ENCODE peak calls at places on chromosomes 12 and 14, in ten cellular contexts. W, D, N, M, E, L, J, U, G and P are unnamed samples. For H3K36me3, the result is how much of the 10 kb centered on the place peaks cover.

GRCh38 chr12:67720383-67720856 is 71.9 kb downstream of the DYRK2 start:
- DNase-seq in W (no peak), D (peak), N (no peak), M (no peak), E (no peak), L (no peak), J (no peak), U (peak), G (peak), P (peak)

GRCh38 chr14:56487761-56488160 is 91.8 kb upstream of the TMEM260 start:
- DNase-seq in W (peak), D (peak), N (no peak), M (no peak), E (no peak), L (no peak), J (no peak), U (no peak), G (no peak), P (no peak)

GRCh38 chr12:47886471-47887240 is 18.1 kb downstream of the VDR start:
- DNase-seq in W (no peak), D (peak), N (no peak), M (no peak), E (no peak), L (no peak), J (no peak), U (no peak), G (no peak), P (no peak)

GRCh38 chr12:75724913-75725312 is 213.5 kb upstream of the KRR1 start:
- DNase-seq in W (no peak), D (peak), N (no peak), M (peak), E (no peak), L (no peak), J (no peak), U (no peak), G (peak), P (no peak)

GRCh38 chr12:21539797-21540196 is 13.7 kb downstream of the SPX start:
- DNase-seq in W (no peak), D (no peak), N (no peak), M (no peak), E (no peak), L (no peak), J (no peak), U (no peak), G (no peak), P (no peak)

GRCh38 chr12:76144253-76144564 is 59.7 kb upstream of the NAP1L1 start:
- DNase-seq in W (no peak), D (peak), N (no peak), M (no peak), E (no peak), L (no peak), J (no peak), U (no peak), G (no peak), P (no peak)

GRCh38 chr12:76075448-76075847 is 9.0 kb downstream of the NAP1L1 start:
- DNase-seq in W (no peak), D (no peak), N (no peak), M (no peak), E (no peak), L (no peak), J (no peak), U (no peak), G (no peak), P (no peak)

GRCh38 chr12:86194721-86195120 is 61.5 kb downstream of the MGAT4C start:
- DNase-seq in W (no peak), D (no peak), N (no peak), M (no peak), E (no peak), L (no peak), J (no peak), U (no peak), G (no peak), P (no peak)

GRCh38 chr14:49173765-49174373 is 412.3 kb downstream of the RPS29 start:
- DNase-seq in W (peak), D (peak), N (no peak), M (peak), E (no peak), L (peak), J (peak), U (no peak), G (peak), P (no peak)

GRCh38 chr14:68507544-68508081 is 285.3 kb downstream of the ZFP36L1 start:
- DNase-seq in W (no peak), D (no peak), N (no peak), M (no peak), E (no peak), L (no peak), J (peak), U (no peak), G (no peak), P (no peak)

GRCh38 chr12:26715232-26715631 is 117.8 kb downstream of the ITPR2 start:
- DNase-seq in W (no peak), D (no peak), N (no peak), M (no peak), E (no peak), L (no peak), J (no peak), U (no peak), G (no peak), P (no peak)

DNA sequence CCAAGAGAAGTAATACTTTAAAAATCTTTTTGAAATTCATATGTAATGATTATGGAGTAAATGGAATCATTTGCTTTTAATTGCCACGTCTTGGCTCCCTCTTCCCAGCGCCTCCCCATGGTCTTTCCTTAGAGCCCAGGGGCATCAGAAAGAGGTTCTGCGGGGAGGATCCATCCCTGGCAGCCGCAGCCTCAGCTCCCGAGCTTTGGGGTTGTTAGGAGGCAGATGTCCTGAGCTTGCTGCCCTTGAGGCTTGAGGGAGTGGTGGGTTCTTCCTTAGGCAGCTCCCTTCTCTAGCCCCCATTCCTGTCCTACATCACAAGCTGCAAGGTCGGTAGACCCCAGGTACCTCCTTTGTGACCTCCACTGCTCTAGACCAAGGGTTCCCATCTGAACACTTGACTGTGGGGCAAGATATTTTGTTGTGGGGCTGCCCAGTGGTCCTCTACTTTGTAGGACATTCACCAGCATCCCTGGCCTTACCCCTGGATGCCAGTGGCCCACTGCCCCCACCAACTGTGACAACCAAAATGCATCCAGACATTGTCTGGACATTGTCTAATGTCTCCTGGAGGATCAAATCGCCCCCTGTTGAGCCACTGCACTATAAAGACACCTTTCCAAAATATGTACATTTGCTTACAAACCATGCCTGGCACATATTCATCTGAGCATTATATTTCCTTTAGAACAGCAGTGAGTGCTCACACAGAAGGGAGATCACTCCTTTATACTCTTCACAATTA is 6.3 kb downstream of the PPP2R5C start:
- DNase-seq in W (no peak), D (no peak), N (no peak), M (no peak), E (no peak), L (no peak), J (no peak), U (no peak), G (no peak), P (no peak)
- H3K4me3 ChIP-seq in W (no peak), D (no peak), N (no peak), M (no peak), E (no peak), L (no peak), J (no peak), U (no peak), G (no peak), P (no peak)

GRCh38 chr12:113826805-113827204 is 139.3 kb downstream of the RBM19 start:
- DNase-seq in W (no peak), D (no peak), N (no peak), M (no peak), E (no peak), L (no peak), J (no peak), U (no peak), G (no peak), P (no peak)

GRCh38 chr12:113825705-113826104 is 140.4 kb downstream of the RBM19 start:
- DNase-seq in W (no peak), D (no peak), N (no peak), M (no peak), E (no peak), L (peak), J (no peak), U (no peak), G (no peak), P (no peak)

GRCh38 chr12:113820842-113821241 is 145.3 kb downstream of the RBM19 start:
- DNase-seq in W (no peak), D (no peak), N (no peak), M (no peak), E (no peak), L (no peak), J (no peak), U (no peak), G (no peak), P (no peak)

GRCh38 chr12:113822986-113823385 is 143.1 kb downstream of the RBM19 start:
- DNase-seq in W (no peak), D (no peak), N (no peak), M (no peak), E (no peak), L (no peak), J (no peak), U (no peak), G (no peak), P (no peak)

DNA sequence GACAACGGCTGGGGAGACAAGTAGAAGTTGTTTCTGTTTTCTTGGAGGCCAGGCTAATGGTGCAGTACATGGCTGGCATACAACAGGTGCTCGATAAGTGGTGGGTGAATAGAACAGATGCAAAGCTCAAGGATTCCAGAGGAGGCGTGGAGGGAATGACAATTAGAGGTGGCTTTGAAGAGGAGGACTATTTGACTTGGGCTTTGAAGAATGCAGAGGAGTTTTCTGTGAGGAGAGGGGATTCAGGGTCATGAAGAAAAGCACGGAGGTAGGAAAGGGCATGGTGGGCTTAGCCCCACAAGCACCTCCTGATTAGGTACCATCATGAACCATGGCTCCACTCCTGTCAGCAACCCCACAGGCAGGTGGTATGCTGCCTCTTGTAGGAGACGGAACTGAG is 142.3 kb downstream of the RBM19 start:
- DNase-seq in W (no peak), D (no peak), N (no peak), M (no peak), E (no peak), L (no peak), J (no peak), U (no peak), G (no peak), P (no peak)
- H3K36me3 ChIP-seq in W (under half), D (under half), N (under half), M (under half), E (under half), L (under half), J (under half), U (under half), G (under half), P (under half)

GRCh38 chr12:32431025-32431424 is 31.7 kb downstream of the FGD4 start:
- DNase-seq in W (no peak), D (no peak), N (no peak), M (no peak), E (no peak), L (no peak), J (no peak), U (no peak), G (no peak), P (no peak)
- H3K4me3 ChIP-seq in W (no peak), D (no peak), N (no peak), M (no peak), E (no peak), L (no peak), J (no peak), U (no peak), G (no peak), P (no peak)

DNA sequence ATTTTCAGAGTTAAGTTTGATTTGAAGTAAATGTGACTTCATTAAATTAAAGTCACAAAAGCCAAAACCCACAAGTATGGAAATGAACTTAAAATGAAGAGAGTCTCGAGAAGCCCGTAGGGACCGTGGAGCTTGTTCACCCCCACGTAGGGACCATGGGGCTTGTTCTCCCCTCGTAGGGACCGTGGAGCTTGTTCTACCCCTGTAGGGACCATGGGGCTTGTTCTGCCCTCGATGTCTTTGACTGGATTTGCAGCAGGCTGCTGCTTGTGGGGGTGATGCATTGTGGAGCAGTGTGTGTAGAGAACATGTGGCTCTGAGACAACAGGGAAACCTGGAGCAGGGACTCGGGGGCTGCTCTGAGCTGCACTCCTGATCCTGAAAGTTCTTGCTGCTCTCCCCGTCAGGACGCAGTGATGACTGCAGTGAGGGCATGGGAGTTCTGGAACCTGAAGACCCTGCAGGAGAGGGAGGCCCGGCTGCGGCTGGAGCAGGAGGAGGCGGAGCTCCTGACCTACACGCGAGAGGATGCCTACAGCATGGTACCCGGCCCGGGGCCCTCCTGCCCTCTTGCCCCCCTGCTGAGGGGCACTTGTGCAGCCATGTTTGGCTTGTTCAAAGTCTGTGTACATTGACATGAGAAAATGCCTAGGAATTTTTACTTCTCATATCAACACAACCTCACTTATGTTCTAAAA is 94.2 kb downstream of the EP400 start:
- DNase-seq in W (no peak), D (no peak), N (no peak), M (no peak), E (no peak), L (no peak), J (no peak), U (no peak), G (no peak), P (no peak)
- H3K36me3 ChIP-seq in W (under half), D (under half), N (under half), M (under half), E (under half), L (under half), J (under half), U (half or more), G (under half), P (under half)